ENCODE peak calls at places on chromosome 3, in nine cellular contexts. X, I, W, P, K, U, V, H and C are unnamed samples.

GRCh38 chr3:195441476-195441970 is 1.3 kb downstream of the ACAP2 start:
- DNase-seq in X (no peak), P (no peak), I (no peak), H (no peak), W (no peak), U (no peak), K (no peak), V (peak; percentile 8), C (no peak)

GRCh38 chr3:119279101-119279554 is 15.1 kb upstream of the ARHGAP31 start:
- DNase-seq in P (peak; percentile 68), V (no peak), W (peak; percentile 63), X (no peak), H (peak; percentile 44), K (no peak), I (peak; percentile 85), U (no peak), C (no peak)

GRCh38 chr3:196991581-196992460 is 23.2 kb upstream of the PIGZ start:
- DNase-seq in H (no peak), X (no peak), K (no peak), P (no peak), I (no peak), U (no peak), V (no peak), W (no peak), C (no peak)

GRCh38 chr3:56812749-56813655 is 11.3 kb upstream of the ARHGEF3 start:
- DNase-seq in H (no peak), W (no peak), K (no peak), I (no peak), V (no peak), X (no peak), U (no peak), P (no peak), C (no peak)

GRCh38 chr3:25001041-25001591 is 426.9 kb upstream of the RARB start:
- DNase-seq in V (no peak), I (no peak), P (no peak), U (no peak), W (no peak), H (no peak), K (no peak), X (no peak), C (no peak)

GRCh38 chr3:39639344-39640236 is 169.8 kb upstream of the MYRIP start:
- DNase-seq in I (no peak), X (no peak), K (peak; percentile 88), V (peak; percentile 76), H (peak; percentile 9), P (peak; percentile 17), W (peak; percentile 41), U (peak; percentile 88), C (peak; percentile 3)

GRCh38 chr3:112685435-112685834 is 44.5 kb upstream of the CCDC80 start:
- DNase-seq in W (no peak), X (no peak), H (no peak), I (no peak), K (no peak), P (no peak), V (peak; percentile 82), U (peak; percentile 84), C (no peak)

GRCh38 chr3:21310176-21310575 is 440.8 kb downstream of the ZNF385D start:
- DNase-seq in K (no peak), I (no peak), H (no peak), W (no peak), V (no peak), U (no peak), X (no peak), P (no peak), C (no peak)

GRCh38 chr3:141275973-141276372 is 44.3 kb downstream of the PXYLP1 start:
- DNase-seq in W (no peak), V (no peak), X (no peak), U (peak; percentile 39), P (no peak), H (no peak), K (no peak), I (no peak), C (no peak)

GRCh38 chr3:171056528-171056927 is 30.0 kb upstream of the SLC2A2 start:
- DNase-seq in V (no peak), I (no peak), P (no peak), W (no peak), H (no peak), K (no peak), X (no peak), U (no peak), C (no peak)

GRCh38 chr3:24495334-24495994 is 814 bp upstream of the THRB start:
- DNase-seq in I (peak; percentile 70), H (peak; percentile 17), V (no peak), X (no peak), P (peak; percentile 51), K (peak; percentile 60), W (peak; percentile 56), U (no peak), C (no peak)

GRCh38 chr3:123386477-123387040 is 62.3 kb downstream of the ADCY5 start:
- DNase-seq in I (no peak), P (no peak), W (no peak), U (no peak), V (no peak), X (no peak), K (no peak), H (peak; percentile 3), C (no peak)

GRCh38 chr3:74844428-74844827 is 230.0 kb upstream of the CNTN3 start:
- DNase-seq in V (no peak), X (no peak), P (no peak), H (no peak), I (no peak), U (no peak), W (no peak), K (no peak), C (no peak)

GRCh38 chr3:65721386-65721785 is 317.3 kb downstream of the MAGI1 start:
- DNase-seq in X (no peak), W (no peak), K (no peak), V (no peak), I (no peak), U (no peak), P (no peak), H (no peak), C (no peak)

GRCh38 chr3:126313580-126314304 is 43.5 kb downstream of the KLF15 start:
- DNase-seq in V (no peak), W (no peak), I (no peak), K (no peak), H (no peak), U (no peak), P (no peak), X (no peak), C (no peak)

GRCh38 chr3:81544385-81544784 is 217.1 kb downstream of the GBE1 start:
- DNase-seq in W (no peak), H (no peak), K (no peak), P (no peak), U (no peak), I (no peak), V (no peak), X (no peak), C (no peak)

GRCh38 chr3:109154989-109155388 is 18.5 kb downstream of the C3orf85 start:
- DNase-seq in X (no peak), V (no peak), H (no peak), W (no peak), P (no peak), U (no peak), K (no peak), I (no peak), C (no peak)

GRCh38 chr3:126397610-126398422 is 3.1 kb downstream of the CFAP100 start:
- DNase-seq in X (no peak), P (no peak), K (no peak), V (no peak), I (no peak), H (no peak), W (peak; percentile 22), U (no peak), C (no peak)

GRCh38 chr3:101950985-101951733 is 101.8 kb downstream of the NFKBIZ start:
- DNase-seq in V (peak; percentile 39), I (no peak), X (no peak), W (no peak), H (no peak), K (no peak), U (no peak), P (no peak), C (no peak)

GRCh38 chr3:167887096-167887495 is 151.6 kb downstream of the SERPINI1 start:
- DNase-seq in I (no peak), P (no peak), K (no peak), H (no peak), X (no peak), U (peak; percentile 18), W (no peak), V (no peak), C (no peak)

GRCh38 chr3:4908066-4908768 is 71.0 kb upstream of the BHLHE40 start:
- DNase-seq in W (no peak), H (no peak), U (no peak), K (no peak), X (no peak), P (no peak), I (no peak), V (no peak), C (no peak)

GRCh38 chr3:77468408-77469045 is 428.6 kb downstream of the ROBO2 start:
- DNase-seq in H (no peak), K (no peak), V (no peak), X (no peak), U (no peak), W (no peak), I (no peak), P (no peak), C (no peak)

GRCh38 chr3:11434697-11435096 is 162.5 kb downstream of the ATG7 start:
- DNase-seq in X (no peak), H (no peak), I (no peak), U (no peak), K (no peak), V (no peak), W (no peak), P (no peak), C (no peak)

GRCh38 chr3:13217736-13218540 is 144.7 kb upstream of the IQSEC1 start:
- DNase-seq in U (no peak), V (no peak), X (no peak), W (no peak), H (no peak), P (no peak), I (peak; percentile 16), K (peak; percentile 47), C (no peak)

GRCh38 chr3:69774029-69774428 is 34.8 kb downstream of the MITF start:
- DNase-seq in W (no peak), I (peak; percentile 64), H (peak; percentile 31), X (no peak), U (no peak), V (no peak), K (no peak), P (peak; percentile 61), C (peak; percentile 37)

GRCh38 chr3:64975138-64975537 is 287.3 kb upstream of the ADAMTS9 start:
- DNase-seq in H (peak; percentile 6), K (no peak), I (peak; percentile 58), W (no peak), V (no peak), U (no peak), P (peak; percentile 55), X (no peak), C (no peak)

GRCh38 chr3:142734834-142735233 is 11.0 kb downstream of the TRPC1 start:
- DNase-seq in X (no peak), W (no peak), H (no peak), P (no peak), I (no peak), K (no peak), U (no peak), V (no peak), C (no peak)

GRCh38 chr3:9278085-9278484 is 28.6 kb upstream of the SRGAP3 start:
- DNase-seq in V (no peak), H (no peak), W (no peak), P (no peak), X (no peak), K (no peak), U (no peak), I (no peak), C (no peak)

GRCh38 chr3:192042116-192042515 is 581.2 kb downstream of the PYDC2 start:
- DNase-seq in U (no peak), V (no peak), I (no peak), W (no peak), P (no peak), X (no peak), H (no peak), K (no peak), C (no peak)

GRCh38 chr3:62876064-62876463 is 848 bp upstream of the CADPS start:
- DNase-seq in P (peak; percentile 40), X (no peak), K (no peak), H (no peak), I (peak; percentile 63), V (no peak), U (peak; percentile 16), W (peak; percentile 36), C (no peak)